ENCODE peak calls at places on chromosomes 4 and X, in seven cellular contexts. A is mesendoderm, N is IMR-90, U is H9, W is H1, K is neuronal stem cell, E is trophoblast cell. C is an unnamed sample.

GRCh38 chr4:151415978-151416377 is 7.0 kb downstream of the FHIP1A start:
- DNase-seq in U (no peak), A (no peak), N (peak; percentile 50), K (no peak), E (no peak), W (no peak), C (no peak)

GRCh38 chr4:4308800-4309441 is 18.9 kb downstream of the ZBTB49 start:
- DNase-seq in E (no peak), K (no peak), A (no peak), N (peak; percentile 81), W (no peak), U (no peak), C (peak; percentile 96)

GRCh38 chr4:47469951-47470350 is 6.4 kb upstream of the COMMD8 start:
- DNase-seq in N (peak; percentile 71), U (no peak), E (no peak), A (no peak), K (no peak), W (no peak), C (peak; percentile 20)

GRCh38 chr4:88659061-88659889 is 38.4 kb downstream of the NAP1L5 start:
- DNase-seq in U (peak; percentile 58), W (no peak), A (peak; percentile 78), N (peak; percentile 77), K (peak; percentile 18), E (peak; percentile 96), C (peak; percentile 70)

GRCh38 chr4:106268731-106269272 is 47.2 kb downstream of the TBCK start:
- DNase-seq in E (no peak), U (no peak), N (no peak), W (no peak), A (no peak), K (no peak), C (no peak)

GRCh38 chrX:151000901-151001301 is 17.8 kb downstream of the HMGB3 start:
- DNase-seq in U (no peak), K (no peak), W (no peak), N (no peak), E (no peak), A (no peak), C (no peak)

GRCh38 chrX:150047818-150048217 is 109.5 kb upstream of the EOLA2 start:
- DNase-seq in N (no peak), W (no peak), E (no peak), U (no peak), A (no peak), K (no peak), C (no peak)

GRCh38 chr4:37451646-37452045 is 207.1 kb downstream of the NWD2 start:
- DNase-seq in K (no peak), U (no peak), W (no peak), A (no peak), N (no peak), E (no peak), C (no peak)

GRCh38 chr4:153257966-153258365 is 53.7 kb downstream of the TRIM2 start:
- DNase-seq in N (no peak), K (no peak), A (peak; percentile 74), U (peak; percentile 39), E (no peak), W (no peak), C (no peak)

GRCh38 chr4:6271701-6272465 is 2.2 kb downstream of the WFS1 start:
- DNase-seq in E (peak; percentile 90), N (no peak), W (no peak), U (no peak), A (no peak), K (no peak), C (no peak)

GRCh38 chrX:131729295-131729694 is 185.4 kb downstream of the OR13H1 start:
- DNase-seq in E (no peak), A (no peak), W (no peak), N (peak; percentile 88), U (no peak), K (no peak), C (no peak)

GRCh38 chr4:77893451-77893850 is 30.8 kb downstream of the MRPL1 start:
- DNase-seq in A (no peak), W (no peak), U (no peak), E (no peak), N (no peak), K (no peak), C (no peak)

GRCh38 chr4:177214935-177215334 is 94.7 kb upstream of the NEIL3 start:
- DNase-seq in A (no peak), U (no peak), W (no peak), E (no peak), K (no peak), N (peak; percentile 48), C (no peak)

GRCh38 chr4:111283066-111283677 is 660.3 kb upstream of the PITX2 start:
- DNase-seq in N (peak; percentile 57), K (peak; percentile 63), E (peak; percentile 21), W (peak; percentile 29), U (peak; percentile 52), A (peak; percentile 65), C (peak; percentile 62)

GRCh38 chr4:26953770-26954423 is 93.3 kb downstream of the STIM2 start:
- DNase-seq in N (no peak), U (no peak), E (no peak), A (no peak), K (no peak), W (no peak), C (no peak)

GRCh38 chr4:26947318-26947717 is 86.7 kb downstream of the STIM2 start:
- DNase-seq in U (no peak), W (no peak), A (no peak), K (no peak), E (no peak), N (no peak), C (no peak)

GRCh38 chr4:26950446-26950845 is 89.8 kb downstream of the STIM2 start:
- DNase-seq in N (no peak), A (no peak), K (no peak), E (no peak), U (no peak), W (no peak), C (no peak)

GRCh38 chr4:26953361-26953760 is 92.7 kb downstream of the STIM2 start:
- DNase-seq in W (no peak), A (no peak), N (no peak), K (no peak), E (no peak), U (no peak), C (no peak)

GRCh38 chr4:26952891-26953290 is 92.2 kb downstream of the STIM2 start:
- DNase-seq in W (no peak), E (no peak), U (no peak), N (peak; percentile 24), K (no peak), A (no peak), C (no peak)
- H2AK5ac ChIP-seq in W (no peak overlapping the region), E (no peak overlapping the region), U (no peak overlapping the region), N (no peak overlapping the region), K (no peak overlapping the region), A (no peak overlapping the region), C (no peak overlapping the region)

DNA sequence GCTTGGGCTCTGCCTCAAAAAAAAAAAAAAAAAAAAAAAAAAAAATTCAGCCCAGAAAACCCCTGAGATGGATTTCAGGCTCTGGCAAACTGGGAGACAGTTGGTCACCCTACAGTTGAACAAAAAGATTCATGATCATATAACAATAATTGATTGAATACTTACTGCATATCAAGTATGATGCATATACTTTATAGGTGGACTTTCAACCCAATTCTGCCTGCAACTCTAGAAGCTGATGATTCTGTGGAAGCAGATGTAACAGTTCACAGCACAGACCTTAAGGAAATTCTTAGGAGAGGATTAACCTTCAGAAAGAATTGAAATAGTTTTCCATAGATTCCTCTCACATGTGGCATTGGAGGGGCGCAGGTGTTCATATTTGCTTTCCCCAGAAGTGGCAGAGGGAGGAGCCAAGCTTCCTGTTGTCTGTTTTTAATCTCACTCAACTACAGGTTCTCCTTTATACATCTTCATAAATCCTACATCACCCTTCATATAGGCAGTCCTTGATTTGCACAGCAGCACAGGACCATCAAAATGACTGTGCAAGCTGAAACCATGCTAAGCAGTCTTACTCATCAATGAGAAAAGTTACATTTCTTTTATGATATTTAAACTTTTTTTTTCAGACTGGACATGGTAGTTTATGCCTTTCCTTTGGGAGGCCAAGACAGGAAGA is 149.4 kb upstream of the KLF3 start:
- DNase-seq in W (no peak), A (no peak), N (no peak), K (no peak), E (no peak), U (no peak), C (no peak)
- H2AK5ac ChIP-seq in W (no peak overlapping the region), A (no peak overlapping the region), N (no peak overlapping the region), K (no peak overlapping the region), E (no peak overlapping the region), U (no peak overlapping the region), C (no peak overlapping the region)

GRCh38 chr4:81235982-81236749 is 21.1 kb upstream of the PRKG2 start:
- DNase-seq in A (no peak), W (no peak), E (no peak), N (no peak), K (no peak), U (no peak), C (no peak)
- H2AK5ac ChIP-seq in A (no peak overlapping the region), W (no peak overlapping the region), E (no peak overlapping the region), N (no peak overlapping the region), K (no peak overlapping the region), U (no peak overlapping the region), C (no peak overlapping the region)

DNA sequence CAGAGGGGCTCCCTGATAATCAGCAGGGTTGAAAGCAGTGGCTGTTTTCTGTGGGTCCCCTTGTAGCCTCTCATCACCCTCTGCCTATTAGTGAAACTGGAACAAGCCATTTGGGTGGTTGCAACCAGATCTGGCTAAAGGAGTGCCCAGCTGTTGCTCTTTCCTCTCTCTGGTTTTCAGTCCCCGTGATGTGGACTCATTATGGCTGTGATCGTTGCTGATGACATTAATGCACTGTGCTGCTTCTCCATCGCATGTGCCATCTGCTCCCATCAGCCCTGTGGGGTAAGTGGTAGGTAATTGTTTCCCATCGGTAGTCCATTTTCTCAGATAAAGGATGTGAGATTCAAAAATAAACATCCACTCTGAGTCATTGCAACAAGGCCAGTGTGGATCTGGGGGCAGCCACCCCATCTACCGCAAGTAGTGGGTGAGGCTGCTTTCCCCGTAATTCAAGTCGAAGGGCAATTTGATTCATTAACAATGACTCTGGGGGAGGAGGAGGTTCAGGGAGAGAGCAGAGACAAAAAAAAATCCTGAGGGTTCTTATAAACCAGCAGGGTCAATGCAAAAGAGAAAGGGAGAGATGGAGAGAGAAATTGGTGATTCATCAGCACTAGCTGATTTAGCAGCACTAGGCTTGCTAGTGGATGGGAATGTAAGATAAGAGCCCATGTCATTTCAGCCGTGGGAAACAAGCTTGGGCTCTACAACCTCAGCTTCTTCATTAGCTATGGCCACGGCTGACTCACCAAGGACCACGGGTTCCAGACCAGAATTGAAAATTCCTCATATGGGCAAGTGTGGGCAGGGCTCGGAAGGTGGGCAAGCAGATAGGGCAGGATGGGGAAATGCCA is 357.8 kb downstream of the MID1IP1 start:
- DNase-seq in N (peak; percentile 11), E (peak; percentile 36), A (peak; percentile 65), U (no peak), K (no peak), W (no peak), C (peak; percentile 95)
- H2AK5ac ChIP-seq in N (no peak overlapping the region), E (no peak overlapping the region), A (no peak overlapping the region), U (no peak overlapping the region), K (no peak overlapping the region), W (no peak overlapping the region), C (no peak overlapping the region)